ENCODE peak calls at places on chromosome 14, in ten cellular contexts. One of them, this sample, is unnamed.

GRCh38 chr14:89282191-89282590 is 134.8 kb downstream of the FOXN3 start:
- DNase-seq in kidney: no peak
- DNase-seq in mesendoderm: no peak
- DNase-seq in naive thymus-derived CD4-positive, alpha-beta T cell: no peak
- DNase-seq in psoas muscle: no peak
- DNase-seq in CD8-positive, alpha-beta T cell: no peak
- DNase-seq in aorta: no peak
- DNase-seq in cardiac muscle cell: no peak
- DNase-seq in heart right ventricle: no peak
- DNase-seq in right cardiac atrium: no peak
- DNase-seq in this sample: no peak

GRCh38 chr14:64612021-64612380 is 62.2 kb downstream of the PPP1R36 start:
- DNase-seq in kidney: no peak
- DNase-seq in mesendoderm: peak; percentile 89
- DNase-seq in naive thymus-derived CD4-positive, alpha-beta T cell: no peak
- DNase-seq in psoas muscle: no peak
- DNase-seq in CD8-positive, alpha-beta T cell: no peak
- DNase-seq in aorta: no peak
- DNase-seq in cardiac muscle cell: peak; percentile 78
- DNase-seq in heart right ventricle: no peak
- DNase-seq in right cardiac atrium: no peak
- DNase-seq in this sample: no peak

GRCh38 chr14:100732766-100733100 is 6.0 kb downstream of the DLK1 start:
- DNase-seq in kidney: no peak
- DNase-seq in mesendoderm: no peak
- DNase-seq in naive thymus-derived CD4-positive, alpha-beta T cell: no peak
- DNase-seq in psoas muscle: no peak
- DNase-seq in CD8-positive, alpha-beta T cell: no peak
- DNase-seq in aorta: peak; percentile 24
- DNase-seq in cardiac muscle cell: no peak
- DNase-seq in heart right ventricle: no peak
- DNase-seq in right cardiac atrium: no peak
- DNase-seq in this sample: no peak

GRCh38 chr14:55430024-55430690 is 10.3 kb downstream of the TBPL2 start:
- DNase-seq in kidney: no peak
- DNase-seq in mesendoderm: peak; percentile 85
- DNase-seq in naive thymus-derived CD4-positive, alpha-beta T cell: peak; percentile 77
- DNase-seq in psoas muscle: no peak
- DNase-seq in CD8-positive, alpha-beta T cell: peak; percentile 31
- DNase-seq in aorta: no peak
- DNase-seq in cardiac muscle cell: peak; percentile 79
- DNase-seq in heart right ventricle: no peak
- DNase-seq in right cardiac atrium: no peak
- DNase-seq in this sample: peak; percentile 12

GRCh38 chr14:106318700-106319099 is 792.3 kb downstream of the TMEM121 start:
- DNase-seq in kidney: no peak
- DNase-seq in mesendoderm: no peak
- DNase-seq in naive thymus-derived CD4-positive, alpha-beta T cell: peak; percentile 64
- DNase-seq in psoas muscle: no peak
- DNase-seq in CD8-positive, alpha-beta T cell: peak; percentile 25
- DNase-seq in aorta: no peak
- DNase-seq in cardiac muscle cell: no peak
- DNase-seq in heart right ventricle: no peak
- DNase-seq in right cardiac atrium: no peak
- DNase-seq in this sample: peak; percentile 28

GRCh38 chr14:89237923-89238529 is 179.0 kb downstream of the FOXN3 start:
- DNase-seq in kidney: no peak
- DNase-seq in mesendoderm: peak; percentile 60
- DNase-seq in naive thymus-derived CD4-positive, alpha-beta T cell: no peak
- DNase-seq in psoas muscle: no peak
- DNase-seq in CD8-positive, alpha-beta T cell: no peak
- DNase-seq in aorta: no peak
- DNase-seq in cardiac muscle cell: peak; percentile 41
- DNase-seq in heart right ventricle: no peak
- DNase-seq in right cardiac atrium: no peak
- DNase-seq in this sample: no peak

GRCh38 chr14:103537175-103537990 is 8.4 kb downstream of the TRMT61A start:
- DNase-seq in kidney: peak; percentile 63
- DNase-seq in mesendoderm: no peak
- DNase-seq in naive thymus-derived CD4-positive, alpha-beta T cell: no peak
- DNase-seq in psoas muscle: peak; percentile 17
- DNase-seq in CD8-positive, alpha-beta T cell: no peak
- DNase-seq in aorta: no peak
- DNase-seq in cardiac muscle cell: no peak
- DNase-seq in heart right ventricle: peak; percentile 11
- DNase-seq in right cardiac atrium: peak; percentile 10
- DNase-seq in this sample: no peak

GRCh38 chr14:80456200-80456599 is 244.9 kb upstream of the DIO2 start:
- DNase-seq in kidney: no peak
- DNase-seq in mesendoderm: no peak
- DNase-seq in naive thymus-derived CD4-positive, alpha-beta T cell: no peak
- DNase-seq in psoas muscle: no peak
- DNase-seq in CD8-positive, alpha-beta T cell: no peak
- DNase-seq in aorta: no peak
- DNase-seq in cardiac muscle cell: peak; percentile 47
- DNase-seq in heart right ventricle: no peak
- DNase-seq in right cardiac atrium: no peak
- DNase-seq in this sample: no peak

GRCh38 chr14:19895282-19895681 is 20.3 kb downstream of the OR4K2 start:
- DNase-seq in kidney: no peak
- DNase-seq in mesendoderm: no peak
- DNase-seq in naive thymus-derived CD4-positive, alpha-beta T cell: no peak
- DNase-seq in psoas muscle: no peak
- DNase-seq in CD8-positive, alpha-beta T cell: no peak
- DNase-seq in aorta: no peak
- DNase-seq in cardiac muscle cell: no peak
- DNase-seq in heart right ventricle: no peak
- DNase-seq in right cardiac atrium: no peak
- DNase-seq in this sample: no peak

GRCh38 chr14:58749066-58749669 is 111.4 kb downstream of the DACT1 start:
- DNase-seq in kidney: no peak
- DNase-seq in mesendoderm: no peak
- DNase-seq in naive thymus-derived CD4-positive, alpha-beta T cell: peak; percentile 7
- DNase-seq in psoas muscle: no peak
- DNase-seq in CD8-positive, alpha-beta T cell: no peak
- DNase-seq in aorta: no peak
- DNase-seq in cardiac muscle cell: peak; percentile 85
- DNase-seq in heart right ventricle: no peak
- DNase-seq in right cardiac atrium: no peak
- DNase-seq in this sample: no peak

GRCh38 chr14:91255820-91256219 is 11.3 kb upstream of the GPR68 start:
- DNase-seq in kidney: no peak
- DNase-seq in mesendoderm: no peak
- DNase-seq in naive thymus-derived CD4-positive, alpha-beta T cell: no peak
- DNase-seq in psoas muscle: no peak
- DNase-seq in CD8-positive, alpha-beta T cell: no peak
- DNase-seq in aorta: no peak
- DNase-seq in cardiac muscle cell: no peak
- DNase-seq in heart right ventricle: no peak
- DNase-seq in right cardiac atrium: no peak
- DNase-seq in this sample: no peak

GRCh38 chr14:91255026-91255695 is 10.7 kb upstream of the GPR68 start:
- DNase-seq in kidney: no peak
- DNase-seq in mesendoderm: peak; percentile 36
- DNase-seq in naive thymus-derived CD4-positive, alpha-beta T cell: no peak
- DNase-seq in psoas muscle: no peak
- DNase-seq in CD8-positive, alpha-beta T cell: no peak
- DNase-seq in aorta: no peak
- DNase-seq in cardiac muscle cell: no peak
- DNase-seq in heart right ventricle: no peak
- DNase-seq in right cardiac atrium: no peak
- DNase-seq in this sample: no peak

GRCh38 chr14:91253795-91254323 is 9.4 kb upstream of the GPR68 start:
- DNase-seq in kidney: peak; percentile 78
- DNase-seq in mesendoderm: no peak
- DNase-seq in naive thymus-derived CD4-positive, alpha-beta T cell: no peak
- DNase-seq in psoas muscle: no peak
- DNase-seq in CD8-positive, alpha-beta T cell: no peak
- DNase-seq in aorta: no peak
- DNase-seq in cardiac muscle cell: no peak
- DNase-seq in heart right ventricle: no peak
- DNase-seq in right cardiac atrium: no peak
- DNase-seq in this sample: no peak

GRCh38 chr14:91252901-91253794 is 8.6 kb upstream of the GPR68 start:
- DNase-seq in kidney: peak; percentile 77
- DNase-seq in mesendoderm: peak; percentile 68
- DNase-seq in naive thymus-derived CD4-positive, alpha-beta T cell: no peak
- DNase-seq in psoas muscle: peak; percentile 44
- DNase-seq in CD8-positive, alpha-beta T cell: no peak
- DNase-seq in aorta: peak; percentile 81
- DNase-seq in cardiac muscle cell: no peak
- DNase-seq in heart right ventricle: peak; percentile 53
- DNase-seq in right cardiac atrium: no peak
- DNase-seq in this sample: peak; percentile 41

GRCh38 chr14:91254456-91254855 is 10.0 kb upstream of the GPR68 start:
- DNase-seq in kidney: no peak
- DNase-seq in mesendoderm: no peak
- DNase-seq in naive thymus-derived CD4-positive, alpha-beta T cell: peak; percentile 47
- DNase-seq in psoas muscle: no peak
- DNase-seq in CD8-positive, alpha-beta T cell: no peak
- DNase-seq in aorta: no peak
- DNase-seq in cardiac muscle cell: no peak
- DNase-seq in heart right ventricle: no peak
- DNase-seq in right cardiac atrium: no peak
- DNase-seq in this sample: peak; percentile 18
- H3K4me1 ChIP-seq in kidney: peaks cover 5% of the 10 kb centered on the region
- H3K4me1 ChIP-seq in mesendoderm: peaks cover 4% of the 10 kb centered on the region
- H3K4me1 ChIP-seq in naive thymus-derived CD4-positive, alpha-beta T cell: peaks cover 50% of the 10 kb centered on the region
- H3K4me1 ChIP-seq in psoas muscle: peaks cover 4% of the 10 kb centered on the region
- H3K4me1 ChIP-seq in CD8-positive, alpha-beta T cell: peaks cover 52% of the 10 kb centered on the region
- H3K4me1 ChIP-seq in aorta: no peaks in the 10 kb centered on the region
- H3K4me1 ChIP-seq in cardiac muscle cell: peaks cover 10% of the 10 kb centered on the region
- H3K4me1 ChIP-seq in heart right ventricle: peaks cover 32% of the 10 kb centered on the region
- H3K4me1 ChIP-seq in right cardiac atrium: peaks cover 3% of the 10 kb centered on the region
- H3K4me1 ChIP-seq in this sample: peaks cover 59% of the 10 kb centered on the region

DNA sequence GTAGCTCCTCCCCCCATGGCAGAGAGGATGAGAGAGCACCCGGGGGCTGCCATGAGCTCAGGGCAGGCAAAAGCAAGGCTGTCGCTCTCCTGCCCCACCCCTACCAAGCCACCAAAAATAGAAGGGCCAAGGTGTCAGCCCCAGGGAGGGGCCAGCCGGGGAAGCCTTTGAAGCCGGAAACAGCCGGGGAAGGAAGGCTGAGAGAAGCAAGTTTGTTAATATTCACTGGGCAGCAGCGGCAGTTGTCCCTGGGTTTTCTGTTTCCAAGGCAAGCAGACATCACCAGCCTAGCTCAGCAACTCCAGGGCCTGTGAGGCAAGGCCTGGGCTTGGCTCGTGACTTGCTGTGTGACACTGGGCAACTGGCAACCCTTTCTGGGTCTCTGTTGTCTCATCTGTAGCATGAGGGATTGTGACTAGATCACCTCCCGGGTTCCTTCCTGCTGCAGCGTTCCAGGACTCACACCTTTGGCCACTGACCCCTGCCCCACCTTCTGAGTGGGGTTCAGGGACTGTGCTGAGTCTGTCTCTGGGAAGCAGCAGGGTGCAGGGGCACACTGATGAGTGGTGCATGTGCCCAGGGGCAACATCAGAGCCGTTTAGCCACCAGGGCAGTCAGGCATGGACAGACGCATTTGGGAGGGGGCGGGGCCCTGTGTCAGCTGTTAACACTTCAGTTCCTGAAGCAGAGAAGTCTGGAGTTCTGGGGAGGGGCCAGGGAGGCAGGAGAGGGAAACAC is 24.3 kb downstream of the SYNDIG1L start:
- DNase-seq in kidney: peak; percentile 87
- DNase-seq in mesendoderm: peak; percentile 92
- DNase-seq in naive thymus-derived CD4-positive, alpha-beta T cell: peak; percentile 53
- DNase-seq in psoas muscle: peak; percentile 33
- DNase-seq in CD8-positive, alpha-beta T cell: peak; percentile 44
- DNase-seq in aorta: no peak
- DNase-seq in cardiac muscle cell: no peak
- DNase-seq in heart right ventricle: peak; percentile 27
- DNase-seq in right cardiac atrium: peak; percentile 32
- DNase-seq in this sample: peak; percentile 86
- H3K27ac ChIP-seq in kidney: no peak overlapping the region
- H3K27ac ChIP-seq in mesendoderm: peak overlapping the region; percentile 82
- H3K27ac ChIP-seq in naive thymus-derived CD4-positive, alpha-beta T cell: peak overlapping the region; percentile 55
- H3K27ac ChIP-seq in psoas muscle: no peak overlapping the region
- H3K27ac ChIP-seq in CD8-positive, alpha-beta T cell: peak overlapping the region; percentile 17
- H3K27ac ChIP-seq in aorta: no peak overlapping the region
- H3K27ac ChIP-seq in cardiac muscle cell: peak overlapping the region; percentile 73
- H3K27ac ChIP-seq in heart right ventricle: no peak overlapping the region
- H3K27ac ChIP-seq in right cardiac atrium: peak overlapping the region; percentile 15
- H3K27ac ChIP-seq in this sample: peak overlapping the region; percentile 59

GRCh38 chr14:67982711-67983608 is 163.4 kb downstream of the RAD51B start:
- DNase-seq in kidney: no peak
- DNase-seq in mesendoderm: no peak
- DNase-seq in naive thymus-derived CD4-positive, alpha-beta T cell: no peak
- DNase-seq in psoas muscle: no peak
- DNase-seq in CD8-positive, alpha-beta T cell: no peak
- DNase-seq in aorta: no peak
- DNase-seq in cardiac muscle cell: no peak
- DNase-seq in heart right ventricle: no peak
- DNase-seq in right cardiac atrium: no peak
- DNase-seq in this sample: no peak

GRCh38 chr14:67984274-67984673 is 164.7 kb downstream of the RAD51B start:
- DNase-seq in kidney: no peak
- DNase-seq in mesendoderm: no peak
- DNase-seq in naive thymus-derived CD4-positive, alpha-beta T cell: no peak
- DNase-seq in psoas muscle: no peak
- DNase-seq in CD8-positive, alpha-beta T cell: no peak
- DNase-seq in aorta: no peak
- DNase-seq in cardiac muscle cell: no peak
- DNase-seq in heart right ventricle: no peak
- DNase-seq in right cardiac atrium: no peak
- DNase-seq in this sample: no peak

DNA sequence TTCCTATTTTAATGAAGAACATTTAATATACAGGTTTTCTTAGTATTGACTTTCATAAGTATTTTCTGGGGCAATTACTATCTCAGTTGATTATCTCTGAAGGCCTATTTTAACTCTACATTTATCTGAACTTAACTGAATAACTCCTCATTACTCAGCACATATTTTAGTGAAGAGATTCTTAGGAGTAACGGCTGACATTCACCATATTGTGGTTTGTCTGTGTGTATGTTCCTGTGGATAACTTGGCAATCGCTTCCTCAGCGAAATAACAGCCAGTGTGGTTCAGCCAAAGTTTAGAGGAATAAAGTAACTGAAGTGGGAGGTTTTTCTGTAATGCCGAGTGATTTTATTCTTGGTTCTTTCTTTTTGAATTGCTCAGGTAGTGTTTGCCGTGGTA is 168.0 kb downstream of the RAD51B start:
- DNase-seq in kidney: no peak
- DNase-seq in mesendoderm: no peak
- DNase-seq in naive thymus-derived CD4-positive, alpha-beta T cell: no peak
- DNase-seq in psoas muscle: no peak
- DNase-seq in CD8-positive, alpha-beta T cell: no peak
- DNase-seq in aorta: no peak
- DNase-seq in cardiac muscle cell: peak; percentile 95
- DNase-seq in heart right ventricle: no peak
- DNase-seq in right cardiac atrium: no peak
- DNase-seq in this sample: no peak
- H3K4me3 ChIP-seq in kidney: no peak overlapping the region
- H3K4me3 ChIP-seq in mesendoderm: no peak overlapping the region
- H3K4me3 ChIP-seq in naive thymus-derived CD4-positive, alpha-beta T cell: no peak overlapping the region
- H3K4me3 ChIP-seq in psoas muscle: no peak overlapping the region
- H3K4me3 ChIP-seq in CD8-positive, alpha-beta T cell: no peak overlapping the region
- H3K4me3 ChIP-seq in aorta: no peak overlapping the region
- H3K4me3 ChIP-seq in cardiac muscle cell: no peak overlapping the region
- H3K4me3 ChIP-seq in heart right ventricle: no peak overlapping the region
- H3K4me3 ChIP-seq in right cardiac atrium: no peak overlapping the region
- H3K4me3 ChIP-seq in this sample: no peak overlapping the region

GRCh38 chr14:75427482-75428229 is at the start of gene JDP2:
- DNase-seq in kidney: peak; percentile 97
- DNase-seq in mesendoderm: peak; percentile 90
- DNase-seq in naive thymus-derived CD4-positive, alpha-beta T cell: peak; percentile 40
- DNase-seq in psoas muscle: peak; percentile 95
- DNase-seq in CD8-positive, alpha-beta T cell: peak; percentile 12
- DNase-seq in aorta: peak; percentile 98
- DNase-seq in cardiac muscle cell: peak; percentile 92
- DNase-seq in heart right ventricle: peak; percentile 97
- DNase-seq in right cardiac atrium: peak; percentile 97
- DNase-seq in this sample: peak; percentile 11
- H3K4me1 ChIP-seq in kidney: peaks cover 23% of the 10 kb centered on the region
- H3K4me1 ChIP-seq in mesendoderm: peaks cover 11% of the 10 kb centered on the region
- H3K4me1 ChIP-seq in naive thymus-derived CD4-positive, alpha-beta T cell: no peaks in the 10 kb centered on the region
- H3K4me1 ChIP-seq in psoas muscle: peaks cover 47% of the 10 kb centered on the region
- H3K4me1 ChIP-seq in CD8-positive, alpha-beta T cell: peaks cover 8% of the 10 kb centered on the region
- H3K4me1 ChIP-seq in aorta: peaks cover 12% of the 10 kb centered on the region
- H3K4me1 ChIP-seq in cardiac muscle cell: peaks cover 20% of the 10 kb centered on the region
- H3K4me1 ChIP-seq in heart right ventricle: peaks cover 58% of the 10 kb centered on the region
- H3K4me1 ChIP-seq in right cardiac atrium: peaks cover 11% of the 10 kb centered on the region
- H3K4me1 ChIP-seq in this sample: peaks cover 6% of the 10 kb centered on the region

This sample was measured in CD8-positive, alpha-beta memory T cell.